ENCODE peak calls at places on chromosomes 11 and 22, in four cellular contexts. Y is NCI-H1092, N is NCI-H510A treated with DMSO at 0.1 percent for 48 hours, I is nucleus accumbens. F is an unnamed sample.
A peak's percentile ranks its signal among the peaks of the same experiment; 100 is the strongest.

GRCh38 chr22:48004936-48005335 is 1242.5 kb downstream of the TBC1D22A start:
- DNase-seq in Y (no peak), N (no peak), I (no peak), F (no peak)

GRCh38 chr22:45692549-45692948 is 20.9 kb downstream of the ATXN10 start:
- DNase-seq in Y (no peak), N (no peak), I (no peak), F (no peak)

GRCh38 chr22:43883012-43883661 is 8.7 kb downstream of the PNPLA5 start:
- DNase-seq in Y (no peak), N (peak; percentile 46), I (no peak), F (peak; percentile 46)

GRCh38 chr11:118264568-118265470 is 722 bp upstream of the MPZL2 start:
- DNase-seq in Y (no peak), N (no peak), I (no peak), F (no peak)

GRCh38 chr11:124745835-124746620 is 6.0 kb downstream of the VSIG2 start:
- DNase-seq in Y (no peak), N (no peak), I (no peak), F (no peak)

GRCh38 chr11:119650251-119650650 is 78.7 kb downstream of the NECTIN1 start:
- DNase-seq in Y (no peak), N (no peak), I (no peak), F (no peak)

GRCh38 chr22:49015993-49016908 is 811.4 kb downstream of the BRD1 start:
- DNase-seq in Y (no peak), N (no peak), I (no peak), F (peak; percentile 4)

GRCh38 chr11:86551286-86551685 is 121.1 kb downstream of the ME3 start:
- DNase-seq in Y (no peak), N (no peak), I (no peak), F (no peak)

GRCh38 chr22:38858492-38858891 is 13.5 kb downstream of the CBX6 start:
- DNase-seq in Y (no peak), N (no peak), I (no peak), F (no peak)

GRCh38 chr22:30159561-30160353 is 79.5 kb downstream of the HORMAD2 start:
- DNase-seq in Y (no peak), N (no peak), I (no peak), F (no peak)

GRCh38 chr11:131186629-131187075 is 183.8 kb upstream of the NTM start:
- DNase-seq in Y (no peak), N (no peak), I (no peak), F (no peak)

GRCh38 chr11:8658210-8658968 is 24.1 kb downstream of the TRIM66 start:
- DNase-seq in Y (no peak), N (peak; percentile 51), I (no peak), F (no peak)

GRCh38 chr22:50105529-50106100 is 15.8 kb downstream of the MOV10L1 start:
- DNase-seq in Y (no peak), N (peak; percentile 35), I (no peak), F (no peak)

GRCh38 chr11:34558673-34559072 is 45.1 kb upstream of the ELF5 start:
- DNase-seq in Y (no peak), N (no peak), I (no peak), F (no peak)

GRCh38 chr11:44805152-44805461 is 78.3 kb downstream of the TSPAN18 start:
- DNase-seq in Y (no peak), N (no peak), I (no peak), F (no peak)

GRCh38 chr11:93942176-93942575 is 79.0 kb upstream of the HEPHL1 start:
- DNase-seq in Y (no peak), N (no peak), I (no peak), F (no peak)

GRCh38 chr22:33000342-33001280 is 57.6 kb downstream of the SYN3 start:
- DNase-seq in Y (no peak), N (peak; percentile 6), I (no peak), F (no peak)

GRCh38 chr11:72829178-72829577 is 15.0 kb downstream of the ATG16L2 start:
- DNase-seq in Y (no peak), N (no peak), I (no peak), F (no peak)

GRCh38 chr11:134664447-134664846 is 252.4 kb upstream of the B3GAT1 start:
- DNase-seq in Y (no peak), N (no peak), I (no peak), F (no peak)

GRCh38 chr22:48088926-48089536 is 1326.6 kb downstream of the TBC1D22A start:
- DNase-seq in Y (no peak), N (no peak), I (no peak), F (no peak)

GRCh38 chr11:61080986-61081590 is 21.2 kb upstream of the CD5 start:
- DNase-seq in Y (no peak), N (no peak), I (no peak), F (no peak)

GRCh38 chr11:86069408-86070086 is 663 bp upstream of the PICALM start:
- DNase-seq in Y (no peak), N (peak; percentile 65), I (no peak), F (no peak)

GRCh38 chr22:48394787-48395620 is 1432.7 kb downstream of the BRD1 start:
- DNase-seq in Y (no peak), N (no peak), I (no peak), F (no peak)

GRCh38 chr22:20517841-20518592 is 10.6 kb downstream of the MED15 start:
- DNase-seq in Y (no peak), N (no peak), I (no peak), F (no peak)

GRCh38 chr11:123509737-123510578 is 79.9 kb downstream of the GRAMD1B start:
- DNase-seq in Y (peak; percentile 32), N (no peak), I (peak; percentile 31), F (no peak)

GRCh38 chr22:21815357-21815756 is 52.1 kb downstream of the MAPK1 start:
- DNase-seq in Y (no peak), N (no peak), I (no peak), F (no peak)

GRCh38 chr11:32947985-32948384 is 55.4 kb downstream of the QSER1 start:
- DNase-seq in Y (no peak), N (no peak), I (no peak), F (no peak)

F was measured in activated T-helper 2 cell treated with anti-CD3 and anti-CD28 coated beads, Interferon-gamma antibody, Interleukin-2, Interleukin-4, amounts not matched to agents 10 μg/mL and 5 μg/mL and 100 μg/mL, durations not matched to agents 14 hours and 24 hours and 36 hours.